ENCODE peak calls at places on chromosomes 12 and 14, in five cellular contexts. U is NB4, L is fibroblast of lung, C is astrocyte, I is cardiac muscle cell. V is an unnamed sample.

GRCh38 chr12:2295941-2296461 is 243.2 kb downstream of the CACNA1C start:
- DNase-seq in U (peak; percentile 70), L (peak; percentile 68), C (peak; percentile 78), I (peak; percentile 51), V (peak; percentile 66)

GRCh38 chr12:32230607-32230982 is 123.9 kb downstream of the BICD1 start:
- DNase-seq in U (peak; percentile 14), L (no peak), C (no peak), I (no peak), V (no peak)

GRCh38 chr12:75850751-75851462 is 180.7 kb downstream of the PHLDA1 start:
- DNase-seq in U (no peak), L (peak; percentile 48), C (peak; percentile 65), I (peak; percentile 43), V (peak; percentile 45)

GRCh38 chr14:88834883-88835431 is 10.5 kb downstream of the TTC8 start:
- DNase-seq in U (no peak), L (peak; percentile 84), C (peak; percentile 73), I (peak; percentile 29), V (peak; percentile 55)

GRCh38 chr14:34059925-34060746 is 109.3 kb upstream of the EGLN3 start:
- DNase-seq in U (peak; percentile 56), L (peak; percentile 62), C (peak; percentile 63), I (peak; percentile 78), V (peak; percentile 61)

GRCh38 chr12:29921307-29921706 is 137.6 kb upstream of the TMTC1 start:
- DNase-seq in U (peak; percentile 42), L (peak; percentile 23), C (peak; percentile 48), I (peak; percentile 56), V (no peak)

GRCh38 chr12:87441511-87441910 is 587.7 kb downstream of the C12orf50 start:
- DNase-seq in U (no peak), L (no peak), C (no peak), I (peak; percentile 27), V (no peak)

GRCh38 chr12:88921890-88922532 is 341.7 kb upstream of the KITLG start:
- DNase-seq in U (no peak), L (no peak), C (no peak), I (no peak), V (no peak)

GRCh38 chr12:121797937-121798801 is 4.7 kb upstream of the RHOF start:
- DNase-seq in U (no peak), L (peak; percentile 74), C (no peak), I (peak; percentile 44), V (no peak)

GRCh38 chr12:47077206-47078085 is 2.0 kb upstream of the PCED1B start:
- DNase-seq in U (no peak), L (no peak), C (no peak), I (no peak), V (no peak)

GRCh38 chr14:81062816-81063215 is 107.4 kb downstream of the TSHR start:
- DNase-seq in U (peak; percentile 44), L (no peak), C (no peak), I (no peak), V (no peak)

GRCh38 chr14:83300454-83301064 is 1766.9 kb upstream of the SEL1L start:
- DNase-seq in U (peak; percentile 48), L (peak; percentile 60), C (peak; percentile 2), I (peak; percentile 56), V (peak; percentile 23)

GRCh38 chr12:71589478-71589881 is 74.2 kb downstream of the ZFC3H1 start:
- DNase-seq in U (no peak), L (no peak), C (peak; percentile 45), I (no peak), V (no peak)

GRCh38 chr12:58873496-58873895 is 46.8 kb downstream of the LRIG3 start:
- DNase-seq in U (no peak), L (no peak), C (peak; percentile 93), I (no peak), V (peak; percentile 71)

GRCh38 chr14:94375552-94376107 is 12.8 kb downstream of the SERPINA1 start:
- DNase-seq in U (no peak), L (no peak), C (no peak), I (no peak), V (no peak)

GRCh38 chr12:57182918-57183575 is 33.5 kb upstream of the NXPH4 start:
- DNase-seq in U (peak; percentile 67), L (peak; percentile 65), C (peak; percentile 27), I (peak; percentile 69), V (peak; percentile 61)

GRCh38 chr12:31965090-31965489 is 5.9 kb downstream of the RESF1 start:
- DNase-seq in U (peak; percentile 51), L (no peak), C (no peak), I (no peak), V (no peak)

GRCh38 chr12:31008961-31009840 is 64.5 kb upstream of the DDX11 start:
- DNase-seq in U (no peak), L (no peak), C (no peak), I (no peak), V (no peak)

GRCh38 chr14:70585221-70585620 is 15.2 kb downstream of the MED6 start:
- DNase-seq in U (peak; percentile 17), L (no peak), C (no peak), I (peak; percentile 1), V (no peak)

GRCh38 chr14:63893701-63894458 is 41.1 kb downstream of the SYNE2 start:
- DNase-seq in U (no peak), L (peak; percentile 93), C (peak; percentile 94), I (peak; percentile 98), V (peak; percentile 90)

GRCh38 chr14:68506021-68506644 is 286.7 kb downstream of the ZFP36L1 start:
- DNase-seq in U (no peak), L (peak; percentile 36), C (peak; percentile 84), I (peak; percentile 50), V (peak; percentile 86)

GRCh38 chr14:69716483-69717187 is 50.3 kb upstream of the SRSF5 start:
- DNase-seq in U (peak; percentile 83), L (peak; percentile 85), C (peak; percentile 95), I (peak; percentile 96), V (peak; percentile 96)

GRCh38 chr12:77697126-77697525 is 133.6 kb upstream of the NAV3 start:
- DNase-seq in U (no peak), L (no peak), C (no peak), I (no peak), V (no peak)

GRCh38 chr12:122064780-122065588 is 13.6 kb upstream of the MLXIP start:
- DNase-seq in U (peak; percentile 95), L (peak; percentile 81), C (peak; percentile 80), I (peak; percentile 92), V (peak; percentile 82)

GRCh38 chr12:110079477-110080400 is 31.4 kb upstream of the C12orf76 start:
- DNase-seq in U (peak; percentile 50), L (no peak), C (no peak), I (peak; percentile 72), V (no peak)

GRCh38 chr12:126483145-126484068 is 1418.2 kb downstream of the AACS start:
- DNase-seq in U (no peak), L (peak; percentile 26), C (peak; percentile 86), I (peak; percentile 63), V (peak; percentile 12)

GRCh38 chr14:71705460-71705859 is 226.8 kb upstream of the RGS6 start:
- DNase-seq in U (peak; percentile 6), L (no peak), C (no peak), I (no peak), V (peak; percentile 34)

GRCh38 chr14:32331227-32331597 is 2.1 kb downstream of the AKAP6 start:
- DNase-seq in U (no peak), L (no peak), C (no peak), I (no peak), V (no peak)

GRCh38 chr14:63605041-63605532 is 36.6 kb downstream of the WDR89 start:
- DNase-seq in U (no peak), L (peak; percentile 5), C (no peak), I (no peak), V (no peak)

GRCh38 chr12:73187765-73188164 is 915.6 kb downstream of the TRHDE start:
- DNase-seq in U (no peak), L (no peak), C (no peak), I (no peak), V (no peak)

GRCh38 chr12:132492522-132492921 is 2.6 kb downstream of the FBRSL1 start:
- DNase-seq in U (no peak), L (no peak), C (no peak), I (no peak), V (no peak)

GRCh38 chr14:95876769-95877490 is at the start of gene TUNAR:
- DNase-seq in U (no peak), L (no peak), C (no peak), I (no peak), V (no peak)
- H3K4me3 ChIP-seq in U (no peak within 1 kb of the TSS), L (no peak within 1 kb of the TSS), C (peak within 1 kb of the TSS; percentile 39), I (peak within 1 kb of the TSS; percentile 72), V (no peak within 1 kb of the TSS)

GRCh38 chr12:53005986-53006809 is at the start of gene EIF4B:
- DNase-seq in U (peak; percentile 100), L (peak; percentile 100), C (peak; percentile 99), I (peak; percentile 100), V (peak; percentile 100)
- TF ChIP-seq CTCF in U (no peak), L (no peak), C (no peak), I (no peak), V (no peak)

GRCh38 chr12:111429760-111430417 is 24.2 kb downstream of the SH2B3 start:
- DNase-seq in U (no peak), L (no peak), C (no peak), I (no peak), V (no peak)
- H3K4me3 ChIP-seq in U (no peak overlapping the region), L (no peak overlapping the region), C (no peak overlapping the region), I (no peak overlapping the region), V (no peak overlapping the region)

DNA sequence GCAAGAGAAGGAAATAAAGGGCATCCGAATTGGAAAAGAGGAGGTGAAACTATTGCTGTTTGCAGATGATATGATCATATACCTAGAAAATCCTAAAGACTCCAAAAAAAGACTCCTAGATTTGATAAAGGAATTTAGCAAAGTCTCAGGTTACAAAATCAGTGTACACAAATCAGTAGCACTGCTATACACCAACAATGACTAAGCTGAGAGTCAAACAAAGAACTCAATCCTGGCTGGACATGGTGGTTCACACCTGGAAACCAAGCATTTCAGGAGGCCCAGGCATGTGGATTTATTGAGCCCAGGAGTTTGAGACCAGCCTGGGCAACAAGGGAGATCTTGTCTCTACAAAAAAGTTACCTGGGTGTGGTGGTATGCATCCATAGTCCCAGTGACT is 188.7 kb upstream of the PLXNC1 start:
- DNase-seq in U (no peak), L (no peak), C (no peak), I (no peak), V (no peak)
- TF ChIP-seq CTCF in U (no peak), L (no peak), C (no peak), I (no peak), V (no peak)

GRCh38 chr14:22534547-22534946 is 54.5 kb downstream of the DAD1 start:
- DNase-seq in U (no peak), L (no peak), C (no peak), I (no peak), V (no peak)
- H3K4me3 ChIP-seq in U (no peak overlapping the region), L (no peak overlapping the region), C (no peak overlapping the region), I (no peak overlapping the region), V (no peak overlapping the region)

V was measured in AG10803.